ENCODE peak calls at places on chromosomes 5 and 9, in seven cellular contexts. L, G, H, Q, I, Z and T are unnamed samples.

GRCh38 chr5:175778951-175779475 is 92.4 kb upstream of the CPLX2 start:
- DNase-seq in L (peak; percentile 44), G (no peak), H (no peak), Q (no peak), I (peak; percentile 71), Z (peak; percentile 89), T (no peak)

GRCh38 chr5:121429761-121430160 is 421.9 kb upstream of the FTMT start:
- DNase-seq in L (no peak), G (no peak), H (no peak), Q (no peak), I (no peak), Z (no peak), T (no peak)

GRCh38 chr5:91851670-91852069 is 468.6 kb upstream of the ARRDC3 start:
- DNase-seq in L (no peak), G (no peak), H (no peak), Q (no peak), I (no peak), Z (peak; percentile 15), T (no peak)

GRCh38 chr9:130008577-130008976 is 34.4 kb downstream of the FNBP1 start:
- DNase-seq in L (no peak), G (no peak), H (no peak), Q (no peak), I (no peak), Z (no peak), T (no peak)

GRCh38 chr5:115366223-115366622 is 69.8 kb upstream of the CCDC112 start:
- DNase-seq in L (no peak), G (no peak), H (no peak), Q (no peak), I (peak; percentile 77), Z (peak; percentile 22), T (no peak)

GRCh38 chr5:4205408-4205807 is 609.8 kb downstream of the IRX1 start:
- DNase-seq in L (no peak), G (no peak), H (peak; percentile 70), Q (no peak), I (no peak), Z (no peak), T (no peak)

GRCh38 chr5:58681943-58682342 is 99.1 kb downstream of the RAB3C start:
- DNase-seq in L (no peak), G (no peak), H (no peak), Q (no peak), I (no peak), Z (no peak), T (no peak)

GRCh38 chr9:30913331-30913730 is 1471.1 kb upstream of the ACO1 start:
- DNase-seq in L (no peak), G (no peak), H (no peak), Q (no peak), I (no peak), Z (no peak), T (no peak)

GRCh38 chr5:99614888-99615287 is 686.1 kb upstream of the CHD1 start:
- DNase-seq in L (no peak), G (no peak), H (no peak), Q (no peak), I (no peak), Z (no peak), T (no peak)

GRCh38 chr5:66425842-66426241 is 170.4 kb upstream of the MAST4 start:
- DNase-seq in L (no peak), G (no peak), H (no peak), Q (no peak), I (no peak), Z (no peak), T (no peak)

GRCh38 chr5:134000696-134001453 is 3.9 kb downstream of the VDAC1 start:
- DNase-seq in L (no peak), G (no peak), H (no peak), Q (no peak), I (no peak), Z (no peak), T (no peak)

GRCh38 chr9:137437691-137438590 is 3.2 kb downstream of the ENTPD8 start:
- DNase-seq in L (peak; percentile 35), G (no peak), H (no peak), Q (no peak), I (no peak), Z (peak; percentile 21), T (peak; percentile 61)

GRCh38 chr9:109453210-109453842 is 44.8 kb downstream of the PTPN3 start:
- DNase-seq in L (no peak), G (no peak), H (no peak), Q (peak; percentile 9), I (peak; percentile 71), Z (peak; percentile 64), T (peak; percentile 56)

GRCh38 chr9:109451311-109452025 is 46.6 kb downstream of the PTPN3 start:
- DNase-seq in L (no peak), G (no peak), H (no peak), Q (peak; percentile 37), I (no peak), Z (no peak), T (no peak)

GRCh38 chr9:109454041-109454440 is 44.1 kb downstream of the PTPN3 start:
- DNase-seq in L (no peak), G (no peak), H (no peak), Q (peak; percentile 28), I (no peak), Z (no peak), T (no peak)

GRCh38 chr9:109454601-109455155 is 43.4 kb downstream of the PTPN3 start:
- DNase-seq in L (no peak), G (no peak), H (no peak), Q (no peak), I (no peak), Z (no peak), T (no peak)

GRCh38 chr9:109452761-109453160 is 45.3 kb downstream of the PTPN3 start:
- DNase-seq in L (no peak), G (no peak), H (no peak), Q (peak; percentile 34), I (peak; percentile 76), Z (no peak), T (no peak)
- H3K4me1 ChIP-seq in L (no peaks in the 10 kb centered on the region), G (no peaks in the 10 kb centered on the region), H (no peaks in the 10 kb centered on the region), Q (peaks cover 24% of the 10 kb centered on the region), I (peaks cover 62% of the 10 kb centered on the region), Z (peaks cover 3% of the 10 kb centered on the region), T (peaks cover 4% of the 10 kb centered on the region)

GRCh38 chr9:5578698-5579085 is 50.2 kb upstream of the RIC1 start:
- DNase-seq in L (no peak), G (no peak), H (no peak), Q (no peak), I (no peak), Z (no peak), T (no peak)

GRCh38 chr9:5586391-5586802 is 42.5 kb upstream of the RIC1 start:
- DNase-seq in L (no peak), G (no peak), H (no peak), Q (no peak), I (no peak), Z (no peak), T (no peak)

GRCh38 chr9:5580650-5581049 is 48.3 kb upstream of the RIC1 start:
- DNase-seq in L (no peak), G (no peak), H (no peak), Q (no peak), I (no peak), Z (no peak), T (no peak)

GRCh38 chr9:5579881-5580280 is 49.0 kb upstream of the RIC1 start:
- DNase-seq in L (no peak), G (no peak), H (no peak), Q (no peak), I (no peak), Z (no peak), T (no peak)

DNA sequence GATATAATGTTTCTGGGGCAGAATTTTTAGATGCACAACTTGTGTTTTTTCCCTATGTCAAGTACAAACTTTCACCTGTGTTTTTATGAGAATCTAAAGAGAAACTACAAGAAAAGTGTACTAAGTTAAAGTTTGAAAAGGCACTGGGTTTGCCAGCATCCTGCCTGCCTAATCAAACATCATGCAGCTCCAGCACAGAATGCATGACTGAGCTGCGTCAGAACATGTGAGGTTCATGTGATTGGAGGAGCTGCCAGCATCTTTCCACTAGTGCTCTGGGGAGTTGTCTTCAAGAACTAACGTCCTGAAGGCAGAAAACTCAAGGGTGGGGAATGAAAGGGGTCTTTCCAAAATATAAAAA is 46.1 kb upstream of the RIC1 start:
- DNase-seq in L (no peak), G (no peak), H (no peak), Q (no peak), I (no peak), Z (no peak), T (no peak)
- TF ChIP-seq EP300 in L (no peak), G (no peak), H (no peak), Q (no peak), I (no peak), Z (no peak), T (no peak)

DNA sequence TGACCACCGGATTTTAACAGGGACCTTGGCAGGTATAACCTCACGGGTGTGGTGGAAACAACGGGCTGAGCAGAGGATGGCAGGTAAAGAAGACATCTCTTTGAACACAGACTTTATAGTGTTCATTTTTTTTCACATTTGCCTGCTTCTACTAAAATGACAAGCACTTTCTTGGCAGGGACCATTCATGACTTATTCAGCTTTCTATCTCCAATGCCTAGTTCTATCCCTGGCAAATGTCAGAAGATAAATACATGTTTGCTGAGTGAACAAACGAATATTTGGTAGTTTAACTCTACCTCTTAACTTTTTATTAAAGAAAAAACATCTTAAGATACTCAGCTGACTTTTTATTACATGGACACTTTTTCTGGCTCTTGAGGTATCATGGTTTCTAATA is 8.6 kb downstream of the ELL2 start:
- DNase-seq in L (no peak), G (no peak), H (no peak), Q (no peak), I (no peak), Z (no peak), T (no peak)
- H3K4me1 ChIP-seq in L (peaks cover 1% of the 10 kb centered on the region), G (no peaks in the 10 kb centered on the region), H (peaks cover 51% of the 10 kb centered on the region), Q (peaks cover 44% of the 10 kb centered on the region), I (peaks cover 31% of the 10 kb centered on the region), Z (no peaks in the 10 kb centered on the region), T (peaks cover 94% of the 10 kb centered on the region)

DNA sequence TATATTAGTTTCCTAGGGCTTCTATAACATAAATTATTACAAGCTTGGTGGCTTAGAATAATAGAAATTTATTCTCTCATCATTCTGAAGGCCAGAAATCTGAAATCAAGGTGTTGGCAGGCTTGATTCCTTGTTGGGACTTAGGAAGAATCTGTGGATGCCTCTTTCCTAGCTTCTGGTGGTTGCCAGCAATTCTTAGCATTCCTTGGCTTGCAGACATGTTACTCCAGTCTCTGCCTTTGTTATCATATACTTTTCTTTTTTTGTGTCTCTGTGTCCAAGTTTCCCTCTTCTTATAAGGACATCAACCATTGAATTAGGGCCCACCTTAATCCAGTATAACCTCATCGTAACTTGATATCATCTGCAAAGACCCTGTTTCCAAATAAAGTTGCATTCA is 31.4 kb downstream of the CTNNA1 start:
- DNase-seq in L (no peak), G (no peak), H (no peak), Q (no peak), I (no peak), Z (no peak), T (no peak)
- TF ChIP-seq EP300 in L (no peak), G (no peak), H (no peak), Q (no peak), I (no peak), Z (no peak), T (no peak)

GRCh38 chr5:14226992-14227391 is 83.8 kb downstream of the TRIO start:
- DNase-seq in L (no peak), G (no peak), H (no peak), Q (no peak), I (no peak), Z (no peak), T (no peak)
- H3K4me1 ChIP-seq in L (peaks cover 9% of the 10 kb centered on the region), G (peaks cover 7% of the 10 kb centered on the region), H (peaks cover 47% of the 10 kb centered on the region), Q (no peaks in the 10 kb centered on the region), I (peaks cover 38% of the 10 kb centered on the region), Z (peaks cover 3% of the 10 kb centered on the region), T (no peaks in the 10 kb centered on the region)